ENCODE peak calls at places on chromosomes 13 and 19, in five cellular contexts. Y is neuronal stem cell, Z is mesenchymal stem cell, Q is H1, X is IMR-90. G is an unnamed sample.

GRCh38 chr13:26469602-26470001 is 87.9 kb upstream of the WASF3 start:
- DNase-seq in Y (no peak), Z (no peak), Q (no peak), X (no peak), G (no peak)

GRCh38 chr19:18696023-18696422 is 12.5 kb downstream of the CRTC1 start:
- DNase-seq in Y (no peak), Z (no peak), Q (no peak), X (no peak), G (no peak)

GRCh38 chr13:31862828-31863227 is 123.5 kb downstream of the RXFP2 start:
- DNase-seq in Y (no peak), Z (no peak), Q (no peak), X (no peak), G (no peak)

GRCh38 chr13:98507060-98507797 is 69.7 kb downstream of the STK24 start:
- DNase-seq in Y (no peak), Z (peak), Q (no peak), X (no peak), G (no peak)

GRCh38 chr13:26423634-26424033 is 133.8 kb upstream of the WASF3 start:
- DNase-seq in Y (no peak), Z (peak), Q (no peak), X (peak), G (no peak)

GRCh38 chr13:67880916-67881315 is 650.8 kb upstream of the PCDH9 start:
- DNase-seq in Y (no peak), Z (peak), Q (no peak), X (no peak), G (no peak)

GRCh38 chr13:46354143-46355087 is 32.6 kb downstream of the RUBCNL start:
- DNase-seq in Y (no peak), Z (peak), Q (no peak), X (peak), G (no peak)

GRCh38 chr19:13880059-13880672 is 3.2 kb downstream of the NANOS3 start:
- DNase-seq in Y (peak), Z (peak), Q (peak), X (peak), G (peak)

GRCh38 chr19:42563352-42564210 is 31.1 kb downstream of the CEACAM8 start:
- DNase-seq in Y (peak), Z (peak), Q (no peak), X (peak), G (peak)

GRCh38 chr19:35755550-35756371 is 1.1 kb downstream of the HSPB6 start:
- DNase-seq in Y (no peak), Z (peak), Q (no peak), X (peak), G (peak)

GRCh38 chr19:33290082-33290815 is 12.1 kb downstream of the CEBPA start:
- DNase-seq in Y (no peak), Z (no peak), Q (no peak), X (no peak), G (no peak)

GRCh38 chr13:79287994-79288795 is 117.9 kb downstream of the RBM26 start:
- DNase-seq in Y (peak), Z (no peak), Q (no peak), X (no peak), G (peak)

GRCh38 chr13:77990973-77991372 is 72.3 kb upstream of the EDNRB start:
- DNase-seq in Y (no peak), Z (no peak), Q (no peak), X (no peak), G (no peak)

GRCh38 chr13:77053192-77053591 is 26.2 kb upstream of the FBXL3 start:
- DNase-seq in Y (no peak), Z (no peak), Q (no peak), X (no peak), G (no peak)

GRCh38 chr13:50389726-50390125 is 374.5 kb downstream of the KCNRG start:
- DNase-seq in Y (no peak), Z (no peak), Q (no peak), X (no peak), G (no peak)

DNA sequence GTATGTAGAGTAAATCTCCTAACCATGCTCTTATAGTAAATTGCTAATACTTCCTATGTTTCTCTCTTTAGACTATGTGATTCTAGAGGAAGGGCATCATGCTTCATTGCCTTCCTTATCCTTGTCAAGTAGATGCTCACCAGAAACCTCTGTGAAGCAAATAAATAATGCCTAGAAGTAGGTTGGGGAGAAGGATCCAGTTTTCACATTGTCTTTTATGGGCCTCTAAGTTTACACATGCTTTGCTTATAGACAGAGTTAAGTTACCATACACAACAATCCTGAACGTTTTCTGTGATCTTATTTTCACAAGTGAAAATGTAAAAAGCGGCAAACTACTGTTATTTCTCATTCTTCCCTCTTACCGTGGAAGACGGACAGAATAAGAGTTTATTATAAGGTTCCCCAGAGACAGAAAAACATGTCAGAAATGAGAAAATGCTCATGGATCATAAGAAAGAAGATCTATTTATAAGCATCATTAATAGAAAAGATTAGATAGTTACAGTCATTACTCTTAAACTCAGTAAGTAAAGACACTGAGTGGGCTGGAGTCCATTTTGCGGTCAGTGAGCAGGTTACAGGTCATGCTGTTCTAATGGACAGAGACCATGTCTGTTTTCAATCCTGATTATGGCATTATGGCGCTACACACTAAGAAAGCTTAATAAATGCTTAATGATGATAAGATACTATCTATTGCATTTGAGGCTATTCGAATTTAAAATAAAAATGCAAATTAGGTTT is 723.9 kb downstream of the PCDH9 start:
- DNase-seq in Y (no peak), Z (peak), Q (no peak), X (no peak), G (no peak)
- H2BK15ac ChIP-seq in Y (no peak), Z (no peak), Q (no peak), X (no peak), G (no peak)

DNA sequence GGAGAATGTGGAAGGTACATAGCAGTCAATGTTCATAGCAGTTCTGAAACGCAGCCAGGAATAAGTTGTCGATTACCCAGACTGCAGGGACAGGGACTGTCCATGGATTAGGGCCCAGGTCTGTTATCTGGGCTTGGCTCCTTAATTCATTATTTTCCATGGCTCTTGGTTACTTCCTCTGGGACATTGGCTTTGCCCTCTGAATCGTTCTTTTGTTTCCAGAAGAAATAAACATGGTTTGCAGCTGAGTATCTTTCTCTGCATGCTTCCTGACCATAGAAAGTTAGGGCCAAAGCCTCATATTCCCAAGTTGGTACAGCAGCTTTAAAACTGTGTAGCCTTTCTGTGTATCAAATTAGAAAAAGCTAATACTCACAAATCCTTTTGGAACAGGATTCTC is 121.7 kb upstream of the MAB21L1 start:
- DNase-seq in Y (no peak), Z (no peak), Q (no peak), X (no peak), G (no peak)
- H4K91ac ChIP-seq in Y (no peak), Z (no peak), Q (no peak), X (no peak), G (no peak)

GRCh38 chr13:28355822-28356371 is 139.0 kb downstream of the FLT1 start:
- DNase-seq in Y (no peak), Z (peak), Q (no peak), X (peak), G (no peak)

GRCh38 chr13:28356506-28357064 is 138.3 kb downstream of the FLT1 start:
- DNase-seq in Y (no peak), Z (peak), Q (no peak), X (no peak), G (no peak)

GRCh38 chr13:28358673-28359072 is 136.3 kb downstream of the FLT1 start:
- DNase-seq in Y (no peak), Z (no peak), Q (no peak), X (no peak), G (no peak)

GRCh38 chr13:28357247-28357825 is 137.6 kb downstream of the FLT1 start:
- DNase-seq in Y (no peak), Z (peak), Q (no peak), X (no peak), G (no peak)

GRCh38 chr13:28357846-28358496 is 137.0 kb downstream of the FLT1 start:
- DNase-seq in Y (no peak), Z (peak), Q (no peak), X (no peak), G (no peak)
- H2BK15ac ChIP-seq in Y (no peak), Z (no peak), Q (no peak), X (no peak), G (no peak)

GRCh38 chr19:4866595-4867424 is 657 bp downstream of the PLIN3 start:
- DNase-seq in Y (peak), Z (peak), Q (peak), X (peak), G (peak)

GRCh38 chr19:4870025-4870700 is 2.7 kb upstream of the PLIN3 start:
- DNase-seq in Y (no peak), Z (peak), Q (no peak), X (peak), G (peak)

GRCh38 chr19:4868286-4868834 is 893 bp upstream of the PLIN3 start:
- DNase-seq in Y (no peak), Z (no peak), Q (no peak), X (no peak), G (no peak)

GRCh38 chr19:4871711-4872110 is 4.2 kb upstream of the PLIN3 start:
- DNase-seq in Y (no peak), Z (no peak), Q (no peak), X (no peak), G (no peak)

DNA sequence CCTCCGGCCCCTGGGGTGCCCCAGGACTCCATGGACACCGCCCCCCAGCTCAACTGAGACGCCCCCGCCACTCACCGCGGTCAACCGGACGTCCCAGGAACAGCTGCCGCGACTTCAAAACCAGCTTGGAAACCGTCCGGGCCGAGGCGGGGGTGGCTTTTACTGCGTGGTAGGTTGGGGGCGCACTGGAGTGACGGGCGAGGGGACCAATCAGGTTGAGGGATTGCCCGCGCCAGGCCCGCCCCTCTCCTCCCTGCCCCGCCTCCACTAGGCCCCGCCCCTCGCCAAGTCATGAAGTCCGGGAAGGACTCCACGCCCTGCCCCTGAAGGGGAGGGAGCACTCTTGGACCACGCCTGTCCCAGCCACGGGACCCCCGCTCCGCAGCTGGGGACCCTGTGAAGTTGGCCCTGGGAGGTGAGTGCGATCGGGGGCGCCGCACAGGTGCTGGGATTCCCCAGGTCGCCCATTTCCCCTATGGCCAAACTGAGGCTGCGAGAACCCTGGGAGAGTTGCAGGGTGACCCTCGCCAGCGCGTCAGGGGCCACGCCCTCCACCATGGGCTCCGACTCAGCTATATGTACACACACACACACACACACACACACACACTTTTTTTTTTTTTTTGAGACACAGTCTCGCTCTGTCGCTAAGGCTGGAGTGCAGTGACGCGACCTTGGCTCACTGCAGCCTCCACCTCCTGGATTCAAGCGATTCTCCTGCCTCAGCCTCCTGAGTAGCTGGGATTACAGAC is at the start of gene PLIN3:
- DNase-seq in Y (peak), Z (peak), Q (peak), X (peak), G (peak)
- H4K91ac ChIP-seq in Y (no peak), Z (peak), Q (no peak), X (peak), G (no peak)